ENCODE peak calls at places on chromosomes 3 and 15, in seven cellular contexts. One of them, this sample, is unnamed.

GRCh38 chr15:46126581-46126980 is 491.8 kb downstream of the SQOR start:
- DNase-seq in AG04449: no peak
- DNase-seq in KG1: no peak
- DNase-seq in left ventricle myocardium inferior: no peak
- DNase-seq in NCI-H524: no peak
- DNase-seq in left colon: no peak
- DNase-seq in HS-27A: no peak
- DNase-seq in this sample: peak; percentile 13

GRCh38 chr3:136632625-136633081 is 119.5 kb downstream of the STAG1 start:
- DNase-seq in HS-27A: no peak
- DNase-seq in left ventricle myocardium inferior: no peak
- DNase-seq in NCI-H524: no peak
- DNase-seq in left colon: no peak
- DNase-seq in KG1: no peak
- DNase-seq in AG04449: no peak
- DNase-seq in this sample: no peak

GRCh38 chr3:183586477-183586876 is 31.0 kb upstream of the KLHL6 start:
- DNase-seq in NCI-H524: no peak
- DNase-seq in KG1: no peak
- DNase-seq in left colon: no peak
- DNase-seq in HS-27A: no peak
- DNase-seq in AG04449: no peak
- DNase-seq in left ventricle myocardium inferior: no peak
- DNase-seq in this sample: no peak

GRCh38 chr15:82530006-82530405 is 10.3 kb downstream of the RPS17 start:
- DNase-seq in NCI-H524: no peak
- DNase-seq in KG1: no peak
- DNase-seq in AG04449: no peak
- DNase-seq in left ventricle myocardium inferior: no peak
- DNase-seq in HS-27A: no peak
- DNase-seq in left colon: no peak
- DNase-seq in this sample: no peak

GRCh38 chr15:89642106-89642505 is 13.2 kb downstream of the KIF7 start:
- DNase-seq in NCI-H524: no peak
- DNase-seq in left ventricle myocardium inferior: no peak
- DNase-seq in HS-27A: no peak
- DNase-seq in AG04449: no peak
- DNase-seq in KG1: no peak
- DNase-seq in left colon: no peak
- DNase-seq in this sample: no peak

GRCh38 chr3:85081191-85081895 is 122.6 kb downstream of the CADM2 start:
- DNase-seq in HS-27A: peak; percentile 3
- DNase-seq in left colon: no peak
- DNase-seq in KG1: no peak
- DNase-seq in AG04449: no peak
- DNase-seq in NCI-H524: no peak
- DNase-seq in left ventricle myocardium inferior: no peak
- DNase-seq in this sample: peak; percentile 11

GRCh38 chr3:77081240-77081661 is 41.4 kb downstream of the ROBO2 start:
- DNase-seq in AG04449: no peak
- DNase-seq in left colon: peak; percentile 8
- DNase-seq in KG1: no peak
- DNase-seq in NCI-H524: peak; percentile 60
- DNase-seq in HS-27A: no peak
- DNase-seq in left ventricle myocardium inferior: peak; percentile 26
- DNase-seq in this sample: peak; percentile 68

GRCh38 chr15:101458908-101459578 is 30.5 kb downstream of the PCSK6 start:
- DNase-seq in HS-27A: no peak
- DNase-seq in NCI-H524: peak; percentile 22
- DNase-seq in left colon: no peak
- DNase-seq in AG04449: no peak
- DNase-seq in KG1: no peak
- DNase-seq in left ventricle myocardium inferior: no peak
- DNase-seq in this sample: no peak

GRCh38 chr15:75171408-75171807 is 30.3 kb upstream of the C15orf39 start:
- DNase-seq in KG1: peak; percentile 58
- DNase-seq in HS-27A: no peak
- DNase-seq in left ventricle myocardium inferior: no peak
- DNase-seq in left colon: no peak
- DNase-seq in NCI-H524: no peak
- DNase-seq in AG04449: peak; percentile 31
- DNase-seq in this sample: peak; percentile 73

GRCh38 chr15:91866971-91867372 is 13.5 kb downstream of the SLCO3A1 start:
- DNase-seq in left ventricle myocardium inferior: peak; percentile 72
- DNase-seq in AG04449: no peak
- DNase-seq in HS-27A: no peak
- DNase-seq in KG1: no peak
- DNase-seq in NCI-H524: peak; percentile 80
- DNase-seq in left colon: no peak
- DNase-seq in this sample: no peak

GRCh38 chr3:15064299-15064834 is 748 bp downstream of the MRPS25 start:
- DNase-seq in KG1: no peak
- DNase-seq in left ventricle myocardium inferior: no peak
- DNase-seq in left colon: peak; percentile 44
- DNase-seq in HS-27A: no peak
- DNase-seq in NCI-H524: no peak
- DNase-seq in AG04449: no peak
- DNase-seq in this sample: no peak

GRCh38 chr15:21267686-21268395 is 172.5 kb downstream of the POTEB3 start:
- DNase-seq in AG04449: no peak
- DNase-seq in KG1: no peak
- DNase-seq in left colon: no peak
- DNase-seq in HS-27A: no peak
- DNase-seq in NCI-H524: no peak
- DNase-seq in left ventricle myocardium inferior: no peak
- DNase-seq in this sample: no peak

GRCh38 chr15:31405200-31405929 is 78.7 kb downstream of the KLF13 start:
- DNase-seq in left ventricle myocardium inferior: no peak
- DNase-seq in left colon: no peak
- DNase-seq in AG04449: no peak
- DNase-seq in HS-27A: no peak
- DNase-seq in KG1: peak; percentile 45
- DNase-seq in NCI-H524: no peak
- DNase-seq in this sample: no peak

GRCh38 chr3:158631986-158632385 is 12.3 kb upstream of the GFM1 start:
- DNase-seq in left ventricle myocardium inferior: no peak
- DNase-seq in NCI-H524: no peak
- DNase-seq in HS-27A: no peak
- DNase-seq in left colon: no peak
- DNase-seq in KG1: no peak
- DNase-seq in AG04449: no peak
- DNase-seq in this sample: no peak

GRCh38 chr3:150925751-150926201 is 20.5 kb upstream of the MINDY4B start:
- DNase-seq in HS-27A: no peak
- DNase-seq in left colon: peak; percentile 64
- DNase-seq in NCI-H524: peak; percentile 88
- DNase-seq in KG1: no peak
- DNase-seq in AG04449: no peak
- DNase-seq in left ventricle myocardium inferior: peak; percentile 30
- DNase-seq in this sample: no peak

GRCh38 chr3:117616213-117616612 is 906.6 kb downstream of the TUSC7 start:
- DNase-seq in HS-27A: no peak
- DNase-seq in KG1: no peak
- DNase-seq in AG04449: no peak
- DNase-seq in left colon: no peak
- DNase-seq in NCI-H524: no peak
- DNase-seq in left ventricle myocardium inferior: no peak
- DNase-seq in this sample: no peak

GRCh38 chr3:42493126-42493797 is 9.2 kb upstream of the VIPR1 start:
- DNase-seq in left colon: no peak
- DNase-seq in KG1: no peak
- DNase-seq in AG04449: no peak
- DNase-seq in NCI-H524: no peak
- DNase-seq in HS-27A: no peak
- DNase-seq in left ventricle myocardium inferior: no peak
- DNase-seq in this sample: no peak

This sample was measured in non-pigmented ciliary epithelial cell.